ENCODE peak calls at places on chromosome 11, in nine cellular contexts. F is ovary, T is keratinocyte, L is PC-3, N is fibroblast of lung, S is MM.1S, W is adrenal gland, Q is pancreas, P is colonic mucosa. D is an unnamed sample.

GRCh38 chr11:27166130-27166529 is 125.5 kb downstream of the BBOX1 start:
- DNase-seq in P (no peak), Q (no peak), L (no peak), T (no peak), N (no peak), W (no peak), F (no peak), S (no peak), D (no peak)

GRCh38 chr11:113952588-113952987 is 22.3 kb upstream of the HTR3A start:
- DNase-seq in F (no peak), P (no peak), S (no peak), N (no peak), Q (no peak), L (no peak), W (no peak), T (no peak), D (no peak)

GRCh38 chr11:12321217-12321937 is 56.0 kb upstream of the PARVA start:
- DNase-seq in L (no peak), N (no peak), T (no peak), F (no peak), S (no peak), P (no peak), W (no peak), Q (no peak), D (no peak)

GRCh38 chr11:11078344-11078743 is 220.5 kb upstream of the ZBED5 start:
- DNase-seq in N (peak; percentile 34), P (no peak), W (no peak), S (no peak), L (peak; percentile 23), Q (no peak), T (no peak), F (no peak), D (no peak)

GRCh38 chr11:47104337-47104950 is 72.2 kb downstream of the ARFGAP2 start:
- DNase-seq in P (no peak), W (no peak), S (no peak), Q (no peak), L (no peak), N (peak; percentile 24), T (no peak), F (no peak), D (no peak)

GRCh38 chr11:37177721-37178120 is 579.7 kb upstream of the RAG2 start:
- DNase-seq in N (no peak), T (no peak), S (no peak), W (no peak), P (no peak), L (peak; percentile 39), Q (no peak), F (no peak), D (no peak)

GRCh38 chr11:59556883-59557205 is 45.5 kb downstream of the OR4D9 start:
- DNase-seq in S (no peak), Q (no peak), F (no peak), T (no peak), L (peak; percentile 23), N (no peak), W (no peak), P (no peak), D (no peak)

GRCh38 chr11:30346068-30346688 is 23.3 kb downstream of the ARL14EP start:
- DNase-seq in N (peak; percentile 74), L (peak; percentile 64), W (no peak), T (no peak), P (no peak), Q (no peak), S (peak; percentile 72), F (no peak), D (peak; percentile 14)

GRCh38 chr11:120225372-120225909 is 14.5 kb upstream of the POU2F3 start:
- DNase-seq in N (peak; percentile 49), Q (no peak), F (no peak), T (no peak), S (no peak), W (no peak), L (no peak), P (no peak), D (no peak)

GRCh38 chr11:34647532-34647931 is 26.6 kb downstream of the EHF start:
- DNase-seq in W (no peak), L (no peak), P (no peak), Q (no peak), T (no peak), S (no peak), N (no peak), F (no peak), D (no peak)

GRCh38 chr11:34650528-34650927 is 29.6 kb downstream of the EHF start:
- DNase-seq in T (no peak), W (no peak), Q (no peak), S (peak; percentile 73), N (peak; percentile 43), F (no peak), P (no peak), L (no peak), D (no peak)

GRCh38 chr11:34651551-34651950 is 30.7 kb downstream of the EHF start:
- DNase-seq in W (peak; percentile 66), N (no peak), P (no peak), T (no peak), L (peak; percentile 21), Q (no peak), S (no peak), F (no peak), D (no peak)

GRCh38 chr11:34648036-34648435 is 27.1 kb downstream of the EHF start:
- DNase-seq in N (no peak), W (no peak), F (no peak), S (no peak), Q (no peak), T (no peak), P (no peak), L (no peak), D (no peak)

GRCh38 chr11:34649597-34649996 is 28.7 kb downstream of the EHF start:
- DNase-seq in N (no peak), W (peak; percentile 49), F (no peak), S (no peak), P (no peak), L (no peak), Q (no peak), T (no peak), D (no peak)
- H3K4me3 ChIP-seq in N (no peak overlapping the region), W (no peak overlapping the region), F (no peak overlapping the region), S (no peak overlapping the region), P (no peak overlapping the region), L (no peak overlapping the region), Q (no peak overlapping the region), T (no peak overlapping the region), D (no peak overlapping the region)

GRCh38 chr11:104151404-104152204 is 12.3 kb downstream of the PDGFD start:
- DNase-seq in S (peak; percentile 14), Q (no peak), N (peak; percentile 40), P (no peak), F (no peak), L (peak; percentile 48), T (no peak), W (no peak), D (no peak)
- TF ChIP-seq CTCF in S (peak; percentile 47), Q (peak; percentile 14), N (no peak), P (no peak), F (no peak), L (peak; percentile 73), T (peak; percentile 29), W (peak; percentile 40), D (peak; percentile 27)

GRCh38 chr11:44416776-44417175 is 106.8 kb upstream of the ALX4 start:
- DNase-seq in S (peak; percentile 21), T (peak; percentile 38), N (no peak), W (no peak), P (no peak), L (peak; percentile 12), F (no peak), Q (no peak), D (peak; percentile 7)

GRCh38 chr11:44418438-44418795 is 108.5 kb upstream of the ALX4 start:
- DNase-seq in N (no peak), P (no peak), L (no peak), Q (no peak), F (no peak), T (no peak), S (no peak), W (no peak), D (no peak)

GRCh38 chr11:44424841-44425240 is 114.9 kb upstream of the ALX4 start:
- DNase-seq in L (peak; percentile 14), T (peak; percentile 66), Q (no peak), P (no peak), S (no peak), W (no peak), N (no peak), F (no peak), D (no peak)

GRCh38 chr11:44417756-44418437 is 108.0 kb upstream of the ALX4 start:
- DNase-seq in L (no peak), W (no peak), N (no peak), S (no peak), Q (no peak), F (no peak), T (no peak), P (no peak), D (no peak)

DNA sequence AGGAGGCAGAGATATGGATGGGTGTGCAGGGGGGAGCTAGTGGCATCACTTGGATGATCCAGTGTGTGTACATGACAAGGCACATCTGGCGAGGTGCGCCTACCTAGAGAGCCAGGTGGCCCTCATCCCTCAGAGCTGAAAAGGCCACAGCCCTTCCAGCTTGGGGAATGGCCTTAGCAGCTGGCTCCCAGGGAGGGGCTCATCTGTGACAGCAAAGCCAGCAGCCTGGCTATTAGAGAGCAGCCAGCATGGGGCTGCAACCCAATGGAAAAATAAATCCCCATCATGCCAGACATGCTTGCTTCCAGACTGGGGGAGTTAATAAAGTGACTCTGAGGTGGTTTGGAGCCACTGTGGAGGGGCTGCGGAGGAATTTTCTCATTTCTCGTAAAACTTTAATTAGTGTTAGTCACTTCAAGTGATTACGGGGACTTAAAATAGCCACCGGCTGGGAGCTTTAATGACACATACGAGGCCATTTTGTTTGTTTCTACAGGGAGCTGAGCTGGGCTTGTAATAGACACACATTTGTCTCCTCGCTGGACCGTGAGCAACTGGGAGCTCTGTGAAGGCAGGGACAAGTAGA is 111.2 kb upstream of the ALX4 start:
- DNase-seq in W (no peak), S (no peak), P (no peak), F (no peak), T (no peak), Q (no peak), N (no peak), L (no peak), D (no peak)
- H3K27me3 ChIP-seq in W (peaks cover 6% of the 10 kb centered on the region), S (no peaks in the 10 kb centered on the region), P (no peaks in the 10 kb centered on the region), F (no peaks in the 10 kb centered on the region), T (no peaks in the 10 kb centered on the region), Q (no peaks in the 10 kb centered on the region), N (no peaks in the 10 kb centered on the region), L (peaks cover 16% of the 10 kb centered on the region), D (no peaks in the 10 kb centered on the region)

GRCh38 chr11:111366560-111367410 is 12.3 kb downstream of the POU2AF1 start:
- DNase-seq in S (no peak), P (no peak), T (no peak), L (no peak), W (no peak), F (no peak), Q (no peak), N (no peak), D (no peak)

GRCh38 chr11:111362887-111363411 is 16.1 kb downstream of the POU2AF1 start:
- DNase-seq in T (no peak), S (no peak), W (no peak), Q (peak; percentile 92), F (no peak), L (no peak), N (no peak), P (no peak), D (no peak)

GRCh38 chr11:111363985-111364384 is 15.1 kb downstream of the POU2AF1 start:
- DNase-seq in W (no peak), T (no peak), N (no peak), Q (no peak), L (no peak), S (no peak), F (no peak), P (no peak), D (no peak)

GRCh38 chr11:111365722-111366559 is 13.1 kb downstream of the POU2AF1 start:
- DNase-seq in L (no peak), N (no peak), S (no peak), W (no peak), F (no peak), Q (no peak), P (no peak), T (no peak), D (no peak)

GRCh38 chr11:111364503-111364902 is 14.6 kb downstream of the POU2AF1 start:
- DNase-seq in S (no peak), L (no peak), P (no peak), Q (no peak), W (no peak), F (no peak), T (no peak), N (no peak), D (no peak)
- H3K4me3 ChIP-seq in S (no peak overlapping the region), L (no peak overlapping the region), P (no peak overlapping the region), Q (no peak overlapping the region), W (no peak overlapping the region), F (no peak overlapping the region), T (no peak overlapping the region), N (no peak overlapping the region), D (no peak overlapping the region)